ENCODE peak calls at places on chromosome 17, in nine cellular contexts. E is AG10803; V is CD14-positive monocyte; J is H9; Q is CD4-positive, alpha-beta T cell; O is fibroblast of mammary gland; A is body of pancreas; M is fibroblast of lung; W is AG09319. D is an unnamed sample.

GRCh38 chr17:63944736-63945499 is 12.8 kb upstream of the CD79B start:
- DNase-seq in E (no peak), W (no peak), Q (no peak), J (no peak), M (no peak), A (no peak), O (no peak), V (no peak), D (no peak)

GRCh38 chr17:66849851-66850580 is 15.1 kb downstream of the CACNG5 start:
- DNase-seq in J (no peak), V (no peak), O (no peak), M (no peak), W (no peak), E (no peak), Q (no peak), A (no peak), D (no peak)

GRCh38 chr17:3956558-3956957 is 7.7 kb downstream of the ATP2A3 start:
- DNase-seq in Q (no peak), M (no peak), V (no peak), A (no peak), J (no peak), O (no peak), E (no peak), W (no peak), D (no peak)

GRCh38 chr17:1558401-1558800 is 4.2 kb downstream of the PITPNA start:
- DNase-seq in A (no peak), E (no peak), Q (no peak), O (no peak), M (no peak), V (no peak), W (no peak), J (no peak), D (no peak)

GRCh38 chr17:39848600-39848999 is 15.5 kb downstream of the IKZF3 start:
- DNase-seq in O (no peak), A (no peak), V (no peak), M (no peak), W (no peak), J (no peak), E (no peak), Q (no peak), D (no peak)

GRCh38 chr17:81298325-81298990 is 3.4 kb upstream of the SLC38A10 start:
- DNase-seq in W (no peak), V (no peak), J (no peak), M (no peak), A (no peak), Q (no peak), E (no peak), O (no peak), D (no peak)

GRCh38 chr17:72456026-72456569 is 335.3 kb downstream of the SOX9 start:
- DNase-seq in J (no peak), V (no peak), Q (no peak), M (peak; percentile 84), A (peak; percentile 54), O (peak; percentile 40), W (no peak), E (peak; percentile 33), D (peak; percentile 38)

GRCh38 chr17:69913241-69914015 is 161.6 kb upstream of the KCNJ16 start:
- DNase-seq in A (no peak), J (no peak), O (no peak), V (no peak), W (no peak), E (peak; percentile 40), Q (no peak), M (peak; percentile 10), D (no peak)

GRCh38 chr17:5813357-5813756 is 229.0 kb upstream of the NLRP1 start:
- DNase-seq in O (no peak), E (no peak), J (peak; percentile 36), Q (no peak), M (no peak), A (no peak), W (no peak), V (no peak), D (no peak)

GRCh38 chr17:27378482-27379200 is 77.6 kb upstream of the KSR1 start:
- DNase-seq in Q (no peak), A (no peak), E (no peak), O (no peak), W (no peak), J (no peak), V (no peak), M (peak; percentile 41), D (no peak)

GRCh38 chr17:81418710-81419332 is 23.6 kb downstream of the BAHCC1 start:
- DNase-seq in J (no peak), Q (no peak), W (no peak), V (no peak), M (peak; percentile 51), O (peak; percentile 67), A (peak; percentile 35), E (no peak), D (peak; percentile 53)

GRCh38 chr17:10737168-10737622 is 7.4 kb upstream of the TMEM220 start:
- DNase-seq in V (no peak), Q (peak; percentile 22), J (peak; percentile 75), O (peak; percentile 66), A (peak; percentile 83), E (peak; percentile 58), M (peak; percentile 37), W (peak; percentile 18), D (peak; percentile 70)

GRCh38 chr17:38451030-38451839 is 23.0 kb downstream of the ARHGAP23 start:
- DNase-seq in W (no peak), O (no peak), Q (no peak), E (peak; percentile 89), J (peak; percentile 97), A (no peak), V (no peak), M (peak; percentile 89), D (peak; percentile 81)

GRCh38 chr17:3535253-3535995 is 22.2 kb downstream of the TRPV3 start:
- DNase-seq in O (peak; percentile 78), Q (peak; percentile 20), E (peak; percentile 80), M (peak; percentile 77), V (no peak), W (peak; percentile 31), A (peak; percentile 49), J (peak; percentile 93), D (peak; percentile 77)

GRCh38 chr17:73943416-73943770 is 260.1 kb upstream of the RPL38 start:
- DNase-seq in A (no peak), M (no peak), J (no peak), O (no peak), Q (no peak), E (no peak), V (no peak), W (no peak), D (no peak)

GRCh38 chr17:969767-970387 is 9.7 kb downstream of the NXN start:
- DNase-seq in M (no peak), W (no peak), O (peak; percentile 50), J (no peak), V (no peak), E (no peak), Q (no peak), A (no peak), D (no peak)

GRCh38 chr17:17089206-17089550 is 46.9 kb downstream of the MPRIP start:
- DNase-seq in V (no peak), O (no peak), E (no peak), J (no peak), Q (no peak), M (no peak), A (no peak), W (no peak), D (no peak)

GRCh38 chr17:42673885-42674754 is 2.7 kb downstream of the PLEKHH3 start:
- DNase-seq in W (no peak), O (peak; percentile 66), A (peak; percentile 62), M (peak; percentile 57), V (no peak), J (peak; percentile 89), E (peak; percentile 56), Q (peak; percentile 26), D (peak; percentile 88)

GRCh38 chr17:13871261-13871660 is 198.0 kb upstream of the COX10 start:
- DNase-seq in W (no peak), O (no peak), E (no peak), V (no peak), M (no peak), A (no peak), J (no peak), Q (no peak), D (no peak)
- TF ChIP-seq CTCF in W (no peak), O (no peak), E (no peak), V (no peak), M (no peak), A (no peak), J (no peak), Q (no peak), D (no peak)

DNA sequence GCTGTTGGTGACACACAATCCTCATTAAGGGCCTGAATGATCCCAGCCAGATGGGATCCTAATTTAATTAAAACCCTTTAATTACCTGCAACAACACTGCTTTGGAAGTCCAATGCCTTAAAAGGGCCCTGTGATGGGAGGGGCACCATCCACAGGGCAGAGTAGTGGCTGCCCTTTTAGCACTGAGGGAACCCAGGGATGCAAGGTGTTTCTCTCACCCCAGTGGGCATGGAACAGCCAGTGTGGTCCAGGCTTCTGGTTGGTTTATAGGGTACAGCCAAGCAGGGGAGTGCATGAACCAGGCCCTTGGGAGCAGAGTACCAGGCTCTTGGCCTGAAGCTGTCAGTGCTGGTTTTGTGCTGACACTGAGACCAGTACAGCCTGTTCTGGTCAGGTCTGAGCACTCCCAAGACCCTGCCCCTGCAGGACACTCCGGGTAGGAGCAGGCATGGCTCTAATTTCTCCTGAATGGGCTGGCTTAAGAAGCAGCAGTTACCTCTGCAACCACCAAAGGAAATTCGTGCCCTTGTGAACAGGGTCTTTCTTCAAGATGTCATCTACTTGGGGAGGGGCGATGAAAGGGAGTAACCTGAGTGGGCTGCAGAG is 9.9 kb downstream of the NXPH3 start:
- DNase-seq in M (no peak), O (no peak), E (no peak), A (no peak), J (peak; percentile 88), W (no peak), V (no peak), Q (no peak), D (peak; percentile 19)
- TF ChIP-seq CTCF in M (peak; percentile 16), O (peak; percentile 25), E (peak; percentile 7), A (no peak), J (peak; percentile 59), W (no peak), V (no peak), Q (no peak), D (peak; percentile 34)

GRCh38 chr17:46977348-46977747 is 1.7 kb downstream of the RPRML start:
- DNase-seq in J (peak; percentile 98), Q (no peak), M (peak; percentile 29), A (peak; percentile 79), W (no peak), E (no peak), V (no peak), O (peak; percentile 18), D (no peak)
- TF ChIP-seq CTCF in J (peak; percentile 75), Q (no peak), M (peak; percentile 28), A (peak; percentile 10), W (no peak), E (peak; percentile 33), V (no peak), O (peak; percentile 9), D (peak; percentile 16)

DNA sequence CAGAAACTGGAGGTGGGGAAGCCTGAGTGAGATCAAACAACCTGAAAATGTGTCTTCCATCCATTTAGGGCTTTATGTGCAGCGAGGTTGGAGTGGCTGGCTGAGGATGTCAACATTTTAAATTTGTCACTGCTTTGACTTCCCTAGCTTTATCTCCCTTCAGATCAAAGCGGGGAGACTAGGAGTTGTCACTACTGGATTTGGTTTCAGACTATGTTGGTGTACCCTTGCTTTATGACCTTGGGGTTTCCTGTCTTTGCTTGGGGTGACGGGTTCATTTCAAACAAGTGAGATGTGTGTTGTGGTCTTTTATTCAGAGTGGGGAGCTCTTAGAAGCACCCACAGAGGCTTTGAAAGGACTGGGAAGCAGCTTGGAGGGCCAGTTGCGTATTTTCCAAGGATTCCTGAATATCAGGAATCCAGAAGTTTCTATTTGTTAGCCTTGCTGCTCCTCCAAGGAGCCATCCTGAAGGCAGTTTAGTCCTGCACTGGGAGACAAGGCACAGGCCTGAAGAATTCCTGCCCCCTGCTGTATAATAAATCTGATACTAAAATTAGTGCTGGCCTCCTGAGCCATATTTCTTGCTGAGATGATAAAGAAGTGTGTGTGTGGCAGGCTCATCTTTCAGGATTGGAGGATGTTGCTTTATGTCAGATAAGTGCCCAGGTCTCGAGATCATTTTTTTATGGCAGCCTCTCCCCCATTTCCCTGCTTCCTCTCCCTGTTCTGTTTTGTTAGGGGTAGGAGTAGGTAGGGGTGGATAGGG is 25.7 kb downstream of the MSI2 start:
- DNase-seq in V (no peak), A (no peak), E (no peak), Q (no peak), O (no peak), W (no peak), M (no peak), J (no peak), D (no peak)
- TF ChIP-seq CTCF in V (no peak), A (no peak), E (no peak), Q (no peak), O (no peak), W (no peak), M (no peak), J (no peak), D (no peak)

D was measured in cardiac fibroblast.